ENCODE peak calls at places on chromosomes 12 and 14, in five cellular contexts. One of them, this sample, is unnamed.

GRCh38 chr12:65937181-65937641 is 112.9 kb downstream of the HMGA2 start:
- DNase-seq in H1: no peak
- DNase-seq in H9: no peak
- DNase-seq in neuronal stem cell: no peak
- DNase-seq in trophoblast cell: no peak
- DNase-seq in this sample: peak; percentile 33

GRCh38 chr12:123149088-123149827 is 1.6 kb downstream of the PITPNM2 start:
- DNase-seq in H9: no peak
- DNase-seq in H1: no peak
- DNase-seq in neuronal stem cell: no peak
- DNase-seq in trophoblast cell: no peak
- DNase-seq in this sample: peak; percentile 38

GRCh38 chr14:73751157-73751691 is 37.0 kb upstream of the PNMA1 start:
- DNase-seq in H1: no peak
- DNase-seq in neuronal stem cell: no peak
- DNase-seq in H9: peak; percentile 20
- DNase-seq in trophoblast cell: no peak
- DNase-seq in this sample: no peak

GRCh38 chr12:75812341-75813018 is 219.1 kb downstream of the PHLDA1 start:
- DNase-seq in trophoblast cell: no peak
- DNase-seq in neuronal stem cell: no peak
- DNase-seq in H9: peak; percentile 43
- DNase-seq in H1: peak; percentile 13
- DNase-seq in this sample: peak; percentile 58

GRCh38 chr12:95599880-95600279 is 48.6 kb upstream of the USP44 start:
- DNase-seq in neuronal stem cell: no peak
- DNase-seq in trophoblast cell: no peak
- DNase-seq in H1: no peak
- DNase-seq in H9: no peak
- DNase-seq in this sample: no peak

GRCh38 chr12:26566186-26566585 is 266.8 kb downstream of the ITPR2 start:
- DNase-seq in H9: no peak
- DNase-seq in neuronal stem cell: no peak
- DNase-seq in H1: no peak
- DNase-seq in trophoblast cell: no peak
- DNase-seq in this sample: no peak

GRCh38 chr14:78985668-78986073 is 815.5 kb downstream of the NRXN3 start:
- DNase-seq in H1: peak; percentile 70
- DNase-seq in H9: peak; percentile 61
- DNase-seq in neuronal stem cell: peak; percentile 14
- DNase-seq in trophoblast cell: no peak
- DNase-seq in this sample: no peak

GRCh38 chr12:100672075-100672592 is 98.7 kb downstream of the GAS2L3 start:
- DNase-seq in neuronal stem cell: no peak
- DNase-seq in trophoblast cell: no peak
- DNase-seq in H9: peak; percentile 88
- DNase-seq in H1: no peak
- DNase-seq in this sample: peak; percentile 16

GRCh38 chr14:35400707-35401421 is 3.7 kb downstream of the NFKBIA start:
- DNase-seq in H1: no peak
- DNase-seq in neuronal stem cell: no peak
- DNase-seq in trophoblast cell: peak; percentile 65
- DNase-seq in H9: no peak
- DNase-seq in this sample: peak; percentile 81

GRCh38 chr14:30330452-30330851 is 228.5 kb upstream of the G2E3 start:
- DNase-seq in neuronal stem cell: no peak
- DNase-seq in H1: no peak
- DNase-seq in H9: no peak
- DNase-seq in trophoblast cell: no peak
- DNase-seq in this sample: no peak

GRCh38 chr14:100077441-100077840 is 12.2 kb downstream of the EVL start:
- DNase-seq in H9: no peak
- DNase-seq in neuronal stem cell: no peak
- DNase-seq in trophoblast cell: no peak
- DNase-seq in H1: no peak
- DNase-seq in this sample: no peak

GRCh38 chr12:56684745-56685369 is 3.2 kb downstream of the PTGES3 start:
- DNase-seq in H1: no peak
- DNase-seq in trophoblast cell: no peak
- DNase-seq in neuronal stem cell: no peak
- DNase-seq in H9: peak; percentile 23
- DNase-seq in this sample: peak; percentile 26

GRCh38 chr12:82912406-82912805 is 225.7 kb downstream of the TMTC2 start:
- DNase-seq in H1: no peak
- DNase-seq in neuronal stem cell: no peak
- DNase-seq in trophoblast cell: no peak
- DNase-seq in H9: no peak
- DNase-seq in this sample: no peak

GRCh38 chr14:50388256-50388931 is 8.3 kb downstream of the CDKL1 start:
- DNase-seq in trophoblast cell: no peak
- DNase-seq in neuronal stem cell: no peak
- DNase-seq in H1: no peak
- DNase-seq in H9: peak; percentile 51
- DNase-seq in this sample: peak; percentile 56

GRCh38 chr14:90060965-90061848 is 587 bp upstream of the KCNK13 start:
- DNase-seq in neuronal stem cell: no peak
- DNase-seq in H1: no peak
- DNase-seq in trophoblast cell: no peak
- DNase-seq in H9: peak; percentile 64
- DNase-seq in this sample: peak; percentile 13

GRCh38 chr12:60205500-60205899 is 609.7 kb downstream of the SLC16A7 start:
- DNase-seq in trophoblast cell: no peak
- DNase-seq in neuronal stem cell: no peak
- DNase-seq in H1: no peak
- DNase-seq in H9: no peak
- DNase-seq in this sample: peak; percentile 7

GRCh38 chr12:89884365-89884915 is 175.8 kb upstream of the ATP2B1 start:
- DNase-seq in H9: no peak
- DNase-seq in H1: no peak
- DNase-seq in trophoblast cell: no peak
- DNase-seq in neuronal stem cell: no peak
- DNase-seq in this sample: no peak

GRCh38 chr12:68614772-68615171 is 4.1 kb downstream of the RAP1B start:
- DNase-seq in neuronal stem cell: no peak
- DNase-seq in trophoblast cell: no peak
- DNase-seq in H1: no peak
- DNase-seq in H9: no peak
- DNase-seq in this sample: no peak

GRCh38 chr12:89801284-89801683 is 92.6 kb upstream of the ATP2B1 start:
- DNase-seq in neuronal stem cell: no peak
- DNase-seq in trophoblast cell: no peak
- DNase-seq in H1: no peak
- DNase-seq in H9: no peak
- DNase-seq in this sample: no peak

GRCh38 chr12:15732341-15733061 is 56.7 kb downstream of the EPS8 start:
- DNase-seq in neuronal stem cell: no peak
- DNase-seq in H1: no peak
- DNase-seq in trophoblast cell: no peak
- DNase-seq in H9: no peak
- DNase-seq in this sample: peak; percentile 47

GRCh38 chr12:132329739-132330548 is 555 bp upstream of the GALNT9 start:
- DNase-seq in H1: no peak
- DNase-seq in trophoblast cell: no peak
- DNase-seq in H9: no peak
- DNase-seq in neuronal stem cell: peak; percentile 11
- DNase-seq in this sample: no peak

GRCh38 chr12:61250303-61250702 is 1009.9 kb upstream of the USP15 start:
- DNase-seq in H9: no peak
- DNase-seq in H1: no peak
- DNase-seq in neuronal stem cell: no peak
- DNase-seq in trophoblast cell: no peak
- DNase-seq in this sample: no peak

GRCh38 chr12:120677765-120678473 is 9.0 kb upstream of the MLEC start:
- DNase-seq in H1: no peak
- DNase-seq in neuronal stem cell: no peak
- DNase-seq in trophoblast cell: no peak
- DNase-seq in H9: no peak
- DNase-seq in this sample: no peak

GRCh38 chr12:34218193-34219045 is 196.1 kb downstream of the ALG10 start:
- DNase-seq in H1: no peak
- DNase-seq in H9: peak; percentile 51
- DNase-seq in trophoblast cell: peak; percentile 72
- DNase-seq in neuronal stem cell: no peak
- DNase-seq in this sample: peak; percentile 1

GRCh38 chr14:43789458-43789857 is 717.6 kb downstream of the FSCB start:
- DNase-seq in H9: no peak
- DNase-seq in trophoblast cell: no peak
- DNase-seq in H1: no peak
- DNase-seq in neuronal stem cell: no peak
- DNase-seq in this sample: no peak

GRCh38 chr12:12356467-12356885 is 402 bp upstream of the BORCS5 start:
- DNase-seq in trophoblast cell: no peak
- DNase-seq in H9: no peak
- DNase-seq in H1: no peak
- DNase-seq in neuronal stem cell: no peak
- DNase-seq in this sample: no peak

GRCh38 chr14:51805541-51805940 is 54.9 kb upstream of the GNG2 start:
- DNase-seq in H1: no peak
- DNase-seq in neuronal stem cell: no peak
- DNase-seq in H9: no peak
- DNase-seq in trophoblast cell: no peak
- DNase-seq in this sample: no peak

GRCh38 chr14:48568688-48569087 is 893.3 kb upstream of the MDGA2 start:
- DNase-seq in H1: no peak
- DNase-seq in H9: no peak
- DNase-seq in trophoblast cell: no peak
- DNase-seq in neuronal stem cell: no peak
- DNase-seq in this sample: peak; percentile 10
- H2BK12ac ChIP-seq in H1: no peak overlapping the region
- H2BK12ac ChIP-seq in H9: no peak overlapping the region
- H2BK12ac ChIP-seq in trophoblast cell: no peak overlapping the region
- H2BK12ac ChIP-seq in neuronal stem cell: no peak overlapping the region
- H2BK12ac ChIP-seq in this sample: no peak overlapping the region

GRCh38 chr12:102568151-102568815 is 87.9 kb upstream of the IGF1 start:
- DNase-seq in trophoblast cell: no peak
- DNase-seq in H1: no peak
- DNase-seq in H9: no peak
- DNase-seq in neuronal stem cell: no peak
- DNase-seq in this sample: peak; percentile 6
- H3K18ac ChIP-seq in trophoblast cell: no peak overlapping the region
- H3K18ac ChIP-seq in H1: no peak overlapping the region
- H3K18ac ChIP-seq in H9: no peak overlapping the region
- H3K18ac ChIP-seq in neuronal stem cell: no peak overlapping the region
- H3K18ac ChIP-seq in this sample: no peak overlapping the region

DNA sequence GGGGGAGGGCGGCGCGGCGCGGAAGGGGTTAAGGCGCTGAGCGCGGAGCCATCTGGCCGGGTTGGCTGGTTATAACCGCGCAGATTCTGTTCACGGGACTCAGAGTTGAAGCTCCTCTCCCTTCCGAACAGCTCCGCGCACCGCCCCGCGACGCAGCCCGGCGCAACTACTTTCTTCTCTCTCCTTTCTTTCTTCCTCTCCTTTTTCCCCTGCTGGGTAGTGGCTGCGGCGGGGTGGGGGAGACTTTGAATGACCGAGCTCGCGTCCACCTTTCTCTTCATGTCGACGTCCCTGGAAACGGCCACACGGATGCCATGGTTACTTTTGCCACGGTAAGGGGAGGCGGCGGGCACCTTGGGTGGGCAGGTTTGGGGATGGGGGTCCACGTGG is at the start of gene NTF3:
- DNase-seq in H9: peak; percentile 69
- DNase-seq in H1: no peak
- DNase-seq in trophoblast cell: no peak
- DNase-seq in neuronal stem cell: no peak
- DNase-seq in this sample: peak; percentile 60
- H3K27me3 ChIP-seq in H9: peaks cover 50% of the 10 kb centered on the region
- H3K27me3 ChIP-seq in H1: peaks cover 39% of the 10 kb centered on the region
- H3K27me3 ChIP-seq in trophoblast cell: peaks cover 16% of the 10 kb centered on the region
- H3K27me3 ChIP-seq in neuronal stem cell: peaks cover 95% of the 10 kb centered on the region
- H3K27me3 ChIP-seq in this sample: peaks cover 90% of the 10 kb centered on the region

GRCh38 chr14:80364816-80365215 is 153.5 kb upstream of the DIO2 start:
- DNase-seq in H9: no peak
- DNase-seq in H1: no peak
- DNase-seq in neuronal stem cell: no peak
- DNase-seq in trophoblast cell: no peak
- DNase-seq in this sample: no peak

GRCh38 chr14:80364274-80364673 is 153.0 kb upstream of the DIO2 start:
- DNase-seq in H9: no peak
- DNase-seq in neuronal stem cell: no peak
- DNase-seq in H1: no peak
- DNase-seq in trophoblast cell: no peak
- DNase-seq in this sample: peak; percentile 23
- H2BK12ac ChIP-seq in H9: no peak overlapping the region
- H2BK12ac ChIP-seq in neuronal stem cell: no peak overlapping the region
- H2BK12ac ChIP-seq in H1: no peak overlapping the region
- H2BK12ac ChIP-seq in trophoblast cell: no peak overlapping the region
- H2BK12ac ChIP-seq in this sample: no peak overlapping the region

GRCh38 chr12:54390668-54391551 is 6.4 kb upstream of the ZNF385A start:
- DNase-seq in trophoblast cell: peak; percentile 42
- DNase-seq in H1: no peak
- DNase-seq in neuronal stem cell: no peak
- DNase-seq in H9: peak; percentile 94
- DNase-seq in this sample: no peak
- H3K18ac ChIP-seq in trophoblast cell: peak overlapping the region; percentile 73
- H3K18ac ChIP-seq in H1: peak overlapping the region; percentile 94
- H3K18ac ChIP-seq in neuronal stem cell: peak overlapping the region; percentile 92
- H3K18ac ChIP-seq in H9: no peak overlapping the region
- H3K18ac ChIP-seq in this sample: peak overlapping the region; percentile 54

This sample was measured in mesenchymal stem cell.